ENCODE peak calls at places on chromosomes 6 and 20, in nine cellular contexts. One of them, this sample, is unnamed.

GRCh38 chr20:31514154-31515071 is at the start of gene HM13:
- DNase-seq in left cardiac atrium: peak
- DNase-seq in NCI-H524: peak
- DNase-seq in endodermal cell: peak
- DNase-seq in NK-92 treated with Interleukin-12 subunit alpha and Interleukin-12 subunit beta, amount 100 ng/mL, for 24 hours: peak
- DNase-seq in GF-D8: peak
- DNase-seq in endothelial cell: peak
- DNase-seq in B cell: peak
- DNase-seq in memory B cell: peak
- DNase-seq in this sample: peak

GRCh38 chr6:165744515-165745228 is 81.6 kb upstream of the PDE10A start:
- DNase-seq in endothelial cell: no peak
- DNase-seq in left cardiac atrium: no peak
- DNase-seq in memory B cell: no peak
- DNase-seq in NCI-H524: no peak
- DNase-seq in endodermal cell: no peak
- DNase-seq in NK-92 treated with Interleukin-12 subunit alpha and Interleukin-12 subunit beta, amount 100 ng/mL, for 24 hours: no peak
- DNase-seq in GF-D8: no peak
- DNase-seq in B cell: no peak
- DNase-seq in this sample: no peak

GRCh38 chr20:45407783-45408645 is at the start of gene DBNDD2:
- DNase-seq in memory B cell: no peak
- DNase-seq in GF-D8: no peak
- DNase-seq in NK-92 treated with Interleukin-12 subunit alpha and Interleukin-12 subunit beta, amount 100 ng/mL, for 24 hours: no peak
- DNase-seq in left cardiac atrium: peak
- DNase-seq in endodermal cell: no peak
- DNase-seq in endothelial cell: no peak
- DNase-seq in NCI-H524: no peak
- DNase-seq in B cell: peak
- DNase-seq in this sample: no peak

GRCh38 chr6:53647437-53648094 is 18.0 kb downstream of the KLHL31 start:
- DNase-seq in left cardiac atrium: no peak
- DNase-seq in endodermal cell: no peak
- DNase-seq in memory B cell: no peak
- DNase-seq in NK-92 treated with Interleukin-12 subunit alpha and Interleukin-12 subunit beta, amount 100 ng/mL, for 24 hours: peak
- DNase-seq in GF-D8: no peak
- DNase-seq in NCI-H524: no peak
- DNase-seq in endothelial cell: no peak
- DNase-seq in B cell: peak
- DNase-seq in this sample: no peak

GRCh38 chr6:107444277-107444676 is 15.1 kb downstream of the PDSS2 start:
- DNase-seq in endodermal cell: no peak
- DNase-seq in memory B cell: no peak
- DNase-seq in left cardiac atrium: no peak
- DNase-seq in NK-92 treated with Interleukin-12 subunit alpha and Interleukin-12 subunit beta, amount 100 ng/mL, for 24 hours: no peak
- DNase-seq in B cell: no peak
- DNase-seq in endothelial cell: no peak
- DNase-seq in GF-D8: no peak
- DNase-seq in NCI-H524: no peak
- DNase-seq in this sample: no peak

GRCh38 chr20:41664584-41664983 is 46.4 kb upstream of the CHD6 start:
- DNase-seq in B cell: peak
- DNase-seq in memory B cell: peak
- DNase-seq in NK-92 treated with Interleukin-12 subunit alpha and Interleukin-12 subunit beta, amount 100 ng/mL, for 24 hours: no peak
- DNase-seq in NCI-H524: no peak
- DNase-seq in endothelial cell: no peak
- DNase-seq in GF-D8: no peak
- DNase-seq in endodermal cell: no peak
- DNase-seq in left cardiac atrium: no peak
- DNase-seq in this sample: peak

GRCh38 chr6:120558294-120558693 is 776.0 kb downstream of the TBC1D32 start:
- DNase-seq in endothelial cell: no peak
- DNase-seq in NCI-H524: peak
- DNase-seq in endodermal cell: no peak
- DNase-seq in memory B cell: no peak
- DNase-seq in B cell: no peak
- DNase-seq in NK-92 treated with Interleukin-12 subunit alpha and Interleukin-12 subunit beta, amount 100 ng/mL, for 24 hours: no peak
- DNase-seq in GF-D8: no peak
- DNase-seq in left cardiac atrium: no peak
- DNase-seq in this sample: no peak

GRCh38 chr6:148494226-148494625 is 151.6 kb downstream of the SASH1 start:
- DNase-seq in GF-D8: no peak
- DNase-seq in NCI-H524: no peak
- DNase-seq in NK-92 treated with Interleukin-12 subunit alpha and Interleukin-12 subunit beta, amount 100 ng/mL, for 24 hours: no peak
- DNase-seq in endodermal cell: no peak
- DNase-seq in left cardiac atrium: no peak
- DNase-seq in endothelial cell: no peak
- DNase-seq in B cell: no peak
- DNase-seq in memory B cell: no peak
- DNase-seq in this sample: no peak

GRCh38 chr20:55782861-55783260 is 222.5 kb downstream of the CBLN4 start:
- DNase-seq in endothelial cell: no peak
- DNase-seq in NK-92 treated with Interleukin-12 subunit alpha and Interleukin-12 subunit beta, amount 100 ng/mL, for 24 hours: no peak
- DNase-seq in B cell: no peak
- DNase-seq in left cardiac atrium: no peak
- DNase-seq in GF-D8: no peak
- DNase-seq in NCI-H524: no peak
- DNase-seq in endodermal cell: no peak
- DNase-seq in memory B cell: no peak
- DNase-seq in this sample: peak

GRCh38 chr6:16769131-16769985 is 8.1 kb upstream of the ATXN1 start:
- DNase-seq in memory B cell: no peak
- DNase-seq in endothelial cell: no peak
- DNase-seq in NK-92 treated with Interleukin-12 subunit alpha and Interleukin-12 subunit beta, amount 100 ng/mL, for 24 hours: peak
- DNase-seq in endodermal cell: peak
- DNase-seq in NCI-H524: no peak
- DNase-seq in GF-D8: peak
- DNase-seq in B cell: no peak
- DNase-seq in left cardiac atrium: peak
- DNase-seq in this sample: peak

GRCh38 chr6:89977808-89978748 is 83.8 kb downstream of the GJA10 start:
- DNase-seq in B cell: no peak
- DNase-seq in memory B cell: no peak
- DNase-seq in left cardiac atrium: no peak
- DNase-seq in NCI-H524: peak
- DNase-seq in endodermal cell: no peak
- DNase-seq in NK-92 treated with Interleukin-12 subunit alpha and Interleukin-12 subunit beta, amount 100 ng/mL, for 24 hours: no peak
- DNase-seq in endothelial cell: no peak
- DNase-seq in GF-D8: no peak
- DNase-seq in this sample: peak

GRCh38 chr6:111683749-111684267 is 78.1 kb upstream of the TRAF3IP2 start:
- DNase-seq in GF-D8: no peak
- DNase-seq in B cell: no peak
- DNase-seq in NK-92 treated with Interleukin-12 subunit alpha and Interleukin-12 subunit beta, amount 100 ng/mL, for 24 hours: no peak
- DNase-seq in endothelial cell: no peak
- DNase-seq in endodermal cell: no peak
- DNase-seq in memory B cell: no peak
- DNase-seq in left cardiac atrium: peak
- DNase-seq in NCI-H524: no peak
- DNase-seq in this sample: no peak

GRCh38 chr6:68975064-68975463 is 340.0 kb downstream of the ADGRB3 start:
- DNase-seq in NK-92 treated with Interleukin-12 subunit alpha and Interleukin-12 subunit beta, amount 100 ng/mL, for 24 hours: no peak
- DNase-seq in memory B cell: no peak
- DNase-seq in B cell: no peak
- DNase-seq in left cardiac atrium: no peak
- DNase-seq in GF-D8: no peak
- DNase-seq in endodermal cell: peak
- DNase-seq in NCI-H524: peak
- DNase-seq in endothelial cell: no peak
- DNase-seq in this sample: peak

GRCh38 chr6:64325093-64325492 is 689.5 kb downstream of the PHF3 start:
- DNase-seq in left cardiac atrium: no peak
- DNase-seq in memory B cell: no peak
- DNase-seq in NCI-H524: no peak
- DNase-seq in NK-92 treated with Interleukin-12 subunit alpha and Interleukin-12 subunit beta, amount 100 ng/mL, for 24 hours: no peak
- DNase-seq in GF-D8: no peak
- DNase-seq in endodermal cell: no peak
- DNase-seq in B cell: no peak
- DNase-seq in endothelial cell: no peak
- DNase-seq in this sample: no peak

GRCh38 chr6:3139090-3139903 is 18.0 kb downstream of the TUBB2A start:
- DNase-seq in endodermal cell: no peak
- DNase-seq in GF-D8: peak
- DNase-seq in NK-92 treated with Interleukin-12 subunit alpha and Interleukin-12 subunit beta, amount 100 ng/mL, for 24 hours: no peak
- DNase-seq in endothelial cell: peak
- DNase-seq in memory B cell: no peak
- DNase-seq in left cardiac atrium: peak
- DNase-seq in NCI-H524: no peak
- DNase-seq in B cell: peak
- DNase-seq in this sample: peak

GRCh38 chr20:31707994-31708744 is 14.5 kb downstream of the BCL2L1 start:
- DNase-seq in endothelial cell: no peak
- DNase-seq in endodermal cell: peak
- DNase-seq in B cell: no peak
- DNase-seq in NK-92 treated with Interleukin-12 subunit alpha and Interleukin-12 subunit beta, amount 100 ng/mL, for 24 hours: no peak
- DNase-seq in GF-D8: peak
- DNase-seq in left cardiac atrium: peak
- DNase-seq in memory B cell: no peak
- DNase-seq in NCI-H524: peak
- DNase-seq in this sample: peak

GRCh38 chr20:3679749-3680700 is 1.8 kb downstream of the ADAM33 start:
- DNase-seq in GF-D8: no peak
- DNase-seq in B cell: no peak
- DNase-seq in left cardiac atrium: peak
- DNase-seq in NCI-H524: no peak
- DNase-seq in endothelial cell: no peak
- DNase-seq in endodermal cell: peak
- DNase-seq in memory B cell: no peak
- DNase-seq in NK-92 treated with Interleukin-12 subunit alpha and Interleukin-12 subunit beta, amount 100 ng/mL, for 24 hours: no peak
- DNase-seq in this sample: no peak

GRCh38 chr6:106110167-106110826 is 24.2 kb downstream of the PRDM1 start:
- DNase-seq in left cardiac atrium: no peak
- DNase-seq in memory B cell: no peak
- DNase-seq in endodermal cell: no peak
- DNase-seq in endothelial cell: no peak
- DNase-seq in B cell: no peak
- DNase-seq in NCI-H524: no peak
- DNase-seq in NK-92 treated with Interleukin-12 subunit alpha and Interleukin-12 subunit beta, amount 100 ng/mL, for 24 hours: no peak
- DNase-seq in GF-D8: no peak
- DNase-seq in this sample: no peak

GRCh38 chr20:62621251-62622110 is 20.8 kb upstream of the SLCO4A1 start:
- DNase-seq in left cardiac atrium: peak
- DNase-seq in NCI-H524: peak
- DNase-seq in GF-D8: no peak
- DNase-seq in memory B cell: no peak
- DNase-seq in endodermal cell: no peak
- DNase-seq in endothelial cell: no peak
- DNase-seq in B cell: no peak
- DNase-seq in NK-92 treated with Interleukin-12 subunit alpha and Interleukin-12 subunit beta, amount 100 ng/mL, for 24 hours: no peak
- DNase-seq in this sample: peak

GRCh38 chr6:9621276-9621675 is 793.6 kb downstream of the TFAP2A start:
- DNase-seq in GF-D8: no peak
- DNase-seq in B cell: no peak
- DNase-seq in endothelial cell: no peak
- DNase-seq in NCI-H524: no peak
- DNase-seq in NK-92 treated with Interleukin-12 subunit alpha and Interleukin-12 subunit beta, amount 100 ng/mL, for 24 hours: no peak
- DNase-seq in endodermal cell: no peak
- DNase-seq in memory B cell: no peak
- DNase-seq in left cardiac atrium: no peak
- DNase-seq in this sample: no peak

GRCh38 chr20:38138086-38138777 is 26.8 kb downstream of the TGM2 start:
- DNase-seq in endodermal cell: no peak
- DNase-seq in endothelial cell: no peak
- DNase-seq in NK-92 treated with Interleukin-12 subunit alpha and Interleukin-12 subunit beta, amount 100 ng/mL, for 24 hours: no peak
- DNase-seq in B cell: no peak
- DNase-seq in memory B cell: no peak
- DNase-seq in NCI-H524: no peak
- DNase-seq in GF-D8: no peak
- DNase-seq in left cardiac atrium: peak
- DNase-seq in this sample: no peak

GRCh38 chr6:17179246-17180073 is 77.6 kb downstream of the STMND1 start:
- DNase-seq in NK-92 treated with Interleukin-12 subunit alpha and Interleukin-12 subunit beta, amount 100 ng/mL, for 24 hours: no peak
- DNase-seq in endodermal cell: no peak
- DNase-seq in endothelial cell: no peak
- DNase-seq in memory B cell: no peak
- DNase-seq in GF-D8: no peak
- DNase-seq in B cell: no peak
- DNase-seq in NCI-H524: no peak
- DNase-seq in left cardiac atrium: no peak
- DNase-seq in this sample: no peak

GRCh38 chr20:58179432-58180099 is 48.9 kb downstream of the ANKRD60 start:
- DNase-seq in GF-D8: no peak
- DNase-seq in NCI-H524: peak
- DNase-seq in B cell: peak
- DNase-seq in endothelial cell: peak
- DNase-seq in NK-92 treated with Interleukin-12 subunit alpha and Interleukin-12 subunit beta, amount 100 ng/mL, for 24 hours: no peak
- DNase-seq in endodermal cell: peak
- DNase-seq in left cardiac atrium: peak
- DNase-seq in memory B cell: peak
- DNase-seq in this sample: peak

GRCh38 chr20:6819599-6819998 is 52.1 kb downstream of the BMP2 start:
- DNase-seq in memory B cell: no peak
- DNase-seq in B cell: no peak
- DNase-seq in endodermal cell: no peak
- DNase-seq in left cardiac atrium: no peak
- DNase-seq in NCI-H524: peak
- DNase-seq in NK-92 treated with Interleukin-12 subunit alpha and Interleukin-12 subunit beta, amount 100 ng/mL, for 24 hours: no peak
- DNase-seq in GF-D8: no peak
- DNase-seq in endothelial cell: no peak
- DNase-seq in this sample: peak

GRCh38 chr6:28589234-28589951 is 63.7 kb downstream of the GPX5 start:
- DNase-seq in memory B cell: no peak
- DNase-seq in NCI-H524: peak
- DNase-seq in endothelial cell: peak
- DNase-seq in GF-D8: peak
- DNase-seq in left cardiac atrium: no peak
- DNase-seq in NK-92 treated with Interleukin-12 subunit alpha and Interleukin-12 subunit beta, amount 100 ng/mL, for 24 hours: no peak
- DNase-seq in endodermal cell: peak
- DNase-seq in B cell: no peak
- DNase-seq in this sample: peak

GRCh38 chr6:150263765-150264415 is 104.9 kb upstream of the IYD start:
- DNase-seq in NCI-H524: no peak
- DNase-seq in left cardiac atrium: no peak
- DNase-seq in GF-D8: no peak
- DNase-seq in memory B cell: no peak
- DNase-seq in B cell: no peak
- DNase-seq in endodermal cell: no peak
- DNase-seq in NK-92 treated with Interleukin-12 subunit alpha and Interleukin-12 subunit beta, amount 100 ng/mL, for 24 hours: no peak
- DNase-seq in endothelial cell: no peak
- DNase-seq in this sample: no peak

GRCh38 chr6:136880748-136881460 is 41.2 kb upstream of the SLC35D3 start:
- DNase-seq in left cardiac atrium: no peak
- DNase-seq in endodermal cell: peak
- DNase-seq in GF-D8: no peak
- DNase-seq in NK-92 treated with Interleukin-12 subunit alpha and Interleukin-12 subunit beta, amount 100 ng/mL, for 24 hours: no peak
- DNase-seq in endothelial cell: no peak
- DNase-seq in NCI-H524: no peak
- DNase-seq in B cell: no peak
- DNase-seq in memory B cell: no peak
- DNase-seq in this sample: no peak

GRCh38 chr20:3129094-3129493 is 30.6 kb downstream of the FASTKD5 start:
- DNase-seq in endodermal cell: no peak
- DNase-seq in NCI-H524: no peak
- DNase-seq in GF-D8: no peak
- DNase-seq in memory B cell: no peak
- DNase-seq in B cell: no peak
- DNase-seq in endothelial cell: no peak
- DNase-seq in NK-92 treated with Interleukin-12 subunit alpha and Interleukin-12 subunit beta, amount 100 ng/mL, for 24 hours: no peak
- DNase-seq in left cardiac atrium: no peak
- DNase-seq in this sample: no peak

GRCh38 chr20:62046431-62046830 is 19.2 kb downstream of the TAF4 start:
- DNase-seq in endothelial cell: no peak
- DNase-seq in NK-92 treated with Interleukin-12 subunit alpha and Interleukin-12 subunit beta, amount 100 ng/mL, for 24 hours: no peak
- DNase-seq in B cell: no peak
- DNase-seq in endodermal cell: no peak
- DNase-seq in NCI-H524: no peak
- DNase-seq in GF-D8: no peak
- DNase-seq in left cardiac atrium: no peak
- DNase-seq in memory B cell: no peak
- DNase-seq in this sample: no peak

GRCh38 chr20:5328228-5328627 is 11.5 kb upstream of the PROKR2 start:
- DNase-seq in left cardiac atrium: no peak
- DNase-seq in endothelial cell: no peak
- DNase-seq in B cell: no peak
- DNase-seq in NCI-H524: no peak
- DNase-seq in endodermal cell: no peak
- DNase-seq in GF-D8: no peak
- DNase-seq in NK-92 treated with Interleukin-12 subunit alpha and Interleukin-12 subunit beta, amount 100 ng/mL, for 24 hours: no peak
- DNase-seq in memory B cell: no peak
- DNase-seq in this sample: no peak

GRCh38 chr6:38482466-38482865 is 157.3 kb downstream of the BTBD9 start:
- DNase-seq in B cell: no peak
- DNase-seq in NCI-H524: no peak
- DNase-seq in endothelial cell: no peak
- DNase-seq in GF-D8: no peak
- DNase-seq in memory B cell: no peak
- DNase-seq in left cardiac atrium: no peak
- DNase-seq in NK-92 treated with Interleukin-12 subunit alpha and Interleukin-12 subunit beta, amount 100 ng/mL, for 24 hours: no peak
- DNase-seq in endodermal cell: no peak
- DNase-seq in this sample: no peak